ENCODE peak calls at places on chromosomes 11 and 22, in four cellular contexts. R is GM12878, I is heart left ventricle, O is gastrocnemius medialis. J is an unnamed sample. For H3K36me3, the result is how much of the 10 kb centered on the place peaks cover.

GRCh38 chr22:48152916-48153315 is 1390.5 kb downstream of the TBC1D22A start:
- DNase-seq in R (no peak), I (no peak), O (no peak), J (no peak)

GRCh38 chr22:26579331-26579886 is 10.5 kb downstream of the TPST2 start:
- DNase-seq in R (peak), I (no peak), O (no peak), J (peak)

GRCh38 chr22:26828311-26828710 is 170.9 kb downstream of the MIAT start:
- DNase-seq in R (no peak), I (no peak), O (no peak), J (no peak)

GRCh38 chr11:120295110-120295509 is 30.0 kb upstream of the TLCD5 start:
- DNase-seq in R (no peak), I (no peak), O (no peak), J (no peak)

GRCh38 chr11:75673977-75674582 is 5.2 kb upstream of the MAP6 start:
- DNase-seq in R (no peak), I (no peak), O (no peak), J (no peak)

GRCh38 chr11:28243057-28243456 is 134.9 kb downstream of the METTL15 start:
- DNase-seq in R (no peak), I (no peak), O (no peak), J (no peak)

GRCh38 chr11:10208045-10208674 is 85.9 kb downstream of the SBF2 start:
- DNase-seq in R (peak), I (no peak), O (no peak), J (no peak)

GRCh38 chr11:13962562-13963168 is at the start of gene SPON1:
- DNase-seq in R (no peak), I (peak), O (no peak), J (peak)

DNA sequence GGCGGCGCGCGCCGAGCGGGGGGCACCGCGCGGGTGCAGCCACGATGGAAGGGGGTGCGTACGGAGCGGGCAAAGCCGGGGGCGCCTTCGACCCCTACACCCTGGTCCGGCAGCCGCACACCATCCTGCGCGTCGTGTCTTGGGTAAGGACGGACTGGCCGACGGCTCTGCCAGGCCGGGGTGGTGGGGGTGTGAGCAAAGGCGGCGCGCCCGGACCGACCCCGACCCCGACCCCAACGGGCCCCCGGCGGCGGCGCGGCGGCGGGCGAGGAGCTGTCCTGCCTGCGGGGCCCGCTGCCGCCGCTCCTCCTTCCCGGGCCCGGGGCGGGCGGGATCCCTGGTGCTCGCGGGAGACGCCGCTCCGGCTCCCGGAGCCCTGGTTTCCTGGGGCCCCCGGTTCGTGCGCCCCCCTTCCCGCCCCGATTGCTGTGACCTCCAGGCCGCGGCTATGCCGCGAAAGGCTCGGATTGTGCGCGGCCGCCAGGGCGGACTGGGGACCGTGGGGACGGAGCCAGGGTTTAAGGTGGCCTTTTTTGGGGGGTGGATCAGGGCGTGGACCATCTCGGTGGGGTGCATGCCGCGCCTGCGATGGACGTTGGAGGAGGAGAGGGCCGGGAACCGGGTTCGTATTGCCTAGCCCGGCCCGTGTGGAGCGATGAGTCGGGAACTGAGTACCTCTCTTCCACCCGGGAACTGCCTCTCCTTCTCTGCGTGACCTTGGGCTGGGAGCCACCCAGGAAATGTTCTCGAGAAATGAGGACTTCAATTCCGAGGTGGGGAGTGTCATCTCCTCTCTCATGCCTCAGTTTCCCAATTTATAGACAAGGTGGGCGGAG is at the start of gene SYNGR1:
- DNase-seq in R (no peak), I (peak), O (no peak), J (no peak)
- TF ChIP-seq CTCF in R (no peak), I (no peak), O (no peak), J (no peak)

GRCh38 chr11:27191061-27191460 is 150.4 kb downstream of the BBOX1 start:
- DNase-seq in R (no peak), I (no peak), O (no peak), J (no peak)

GRCh38 chr11:27187848-27188621 is 147.4 kb downstream of the BBOX1 start:
- DNase-seq in R (no peak), I (no peak), O (no peak), J (no peak)

GRCh38 chr11:27183672-27184457 is 143.2 kb downstream of the BBOX1 start:
- DNase-seq in R (peak), I (peak), O (no peak), J (no peak)

GRCh38 chr11:27184458-27185312 is 144.1 kb downstream of the BBOX1 start:
- DNase-seq in R (no peak), I (no peak), O (no peak), J (no peak)

DNA sequence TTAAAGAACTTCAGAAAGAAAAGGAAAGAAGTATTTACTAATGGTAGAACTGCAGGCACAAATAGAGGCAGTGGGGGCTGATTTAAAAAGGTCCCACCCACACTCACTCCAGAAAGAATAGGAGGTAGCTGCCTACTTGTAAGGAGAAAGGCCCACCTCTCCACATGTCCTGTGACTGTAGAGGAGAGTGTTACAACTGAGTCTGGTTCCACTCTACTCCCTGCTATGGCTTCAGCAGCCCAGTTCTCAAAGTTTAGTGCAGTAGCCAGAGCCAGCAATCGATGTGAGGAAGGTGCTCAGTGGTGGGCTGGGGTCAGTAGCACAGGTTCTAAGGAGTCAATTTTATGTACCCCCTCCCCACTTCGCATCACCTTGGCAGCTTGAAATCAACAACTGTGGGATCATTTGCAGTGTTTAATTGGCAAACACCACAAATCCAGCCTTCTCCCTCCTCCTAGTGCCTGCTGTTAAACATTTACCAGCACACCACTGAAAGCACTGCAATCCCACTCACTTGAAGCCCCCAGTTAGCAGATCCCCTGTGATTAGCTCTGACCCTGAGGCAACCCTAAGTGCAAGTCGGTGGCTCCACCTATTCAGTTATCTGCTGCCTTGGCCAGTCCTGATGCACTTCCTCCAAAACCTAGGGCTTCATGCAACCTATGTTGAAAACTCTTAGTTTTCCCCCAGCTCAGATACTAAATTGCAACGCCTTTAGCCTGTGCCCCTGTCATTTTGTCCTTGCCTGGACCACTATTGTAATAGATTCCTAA is 146.6 kb downstream of the BBOX1 start:
- DNase-seq in R (no peak), I (no peak), O (no peak), J (no peak)
- H3K27ac ChIP-seq in R (no peak), I (no peak), O (no peak), J (no peak)

DNA sequence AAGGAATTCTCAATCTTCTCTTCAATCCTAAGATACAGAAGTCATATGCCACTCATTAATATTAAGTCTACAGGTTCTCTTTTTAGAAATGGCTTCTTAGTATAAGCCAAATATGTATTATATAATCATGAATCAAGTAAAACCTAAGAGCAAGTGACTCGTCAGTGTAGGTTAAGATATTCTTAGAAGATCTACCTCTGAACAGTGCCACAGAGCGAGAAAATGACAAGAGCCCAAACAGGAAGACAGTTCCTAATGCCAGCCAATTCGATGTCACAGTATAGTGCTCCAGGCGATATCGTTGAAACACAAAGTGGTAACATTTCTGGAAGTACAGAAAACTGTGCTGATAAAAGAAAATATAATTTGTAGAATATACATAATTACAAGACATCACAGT is 33.3 kb downstream of the ALG9 start:
- DNase-seq in R (no peak), I (no peak), O (no peak), J (no peak)
- H3K36me3 ChIP-seq in R (under half), I (half or more), O (under half), J (under half)

GRCh38 chr11:107858217-107859070 is at the start of gene SLC35F2:
- DNase-seq in R (peak), I (peak), O (no peak), J (peak)
- TF ChIP-seq CTCF in R (peak), I (no peak), O (no peak), J (no peak)

DNA sequence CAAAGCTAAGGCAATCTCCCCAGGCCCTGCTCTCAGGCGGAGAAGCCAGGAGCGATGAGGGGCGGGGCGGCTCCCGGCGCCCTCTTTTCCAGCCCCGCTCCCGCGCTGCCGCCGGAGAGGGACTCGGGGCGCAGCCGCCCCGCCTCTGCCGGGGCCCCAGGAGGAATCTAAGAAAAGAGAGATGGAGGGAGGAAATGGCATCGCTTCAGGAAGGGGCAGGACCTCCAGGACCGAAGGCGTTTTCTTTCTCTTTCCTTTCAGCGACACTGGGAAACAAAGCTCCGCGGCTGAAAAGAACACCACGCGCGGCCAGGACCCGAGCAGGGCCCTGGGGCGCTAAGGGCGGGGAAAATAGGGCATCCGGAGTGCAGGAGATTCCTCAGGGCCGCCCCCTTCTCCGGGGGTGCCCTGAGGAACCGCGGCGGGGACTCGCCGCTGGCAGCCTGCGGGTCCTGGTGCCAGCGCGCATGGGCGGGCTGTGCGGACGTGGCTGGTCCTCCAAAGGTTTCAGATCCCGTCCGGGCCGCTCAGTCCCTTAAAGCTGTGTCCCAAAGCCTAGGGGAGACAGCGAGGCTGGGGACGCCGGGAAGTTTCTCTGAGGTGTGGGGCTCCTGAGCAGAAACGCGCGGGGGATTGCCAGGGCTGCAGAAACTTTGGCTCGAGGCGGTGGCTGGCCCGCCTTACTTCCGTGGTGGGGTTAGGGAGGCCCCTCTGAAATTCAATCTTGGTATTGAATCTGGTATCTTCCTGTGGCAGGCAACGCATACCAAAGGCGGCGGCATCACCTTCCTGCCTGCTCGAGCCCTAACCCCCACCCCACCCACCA is 2.8 kb upstream of the BSX start:
- DNase-seq in R (no peak), I (no peak), O (no peak), J (no peak)
- H3K27ac ChIP-seq in R (no peak), I (no peak), O (no peak), J (no peak)

DNA sequence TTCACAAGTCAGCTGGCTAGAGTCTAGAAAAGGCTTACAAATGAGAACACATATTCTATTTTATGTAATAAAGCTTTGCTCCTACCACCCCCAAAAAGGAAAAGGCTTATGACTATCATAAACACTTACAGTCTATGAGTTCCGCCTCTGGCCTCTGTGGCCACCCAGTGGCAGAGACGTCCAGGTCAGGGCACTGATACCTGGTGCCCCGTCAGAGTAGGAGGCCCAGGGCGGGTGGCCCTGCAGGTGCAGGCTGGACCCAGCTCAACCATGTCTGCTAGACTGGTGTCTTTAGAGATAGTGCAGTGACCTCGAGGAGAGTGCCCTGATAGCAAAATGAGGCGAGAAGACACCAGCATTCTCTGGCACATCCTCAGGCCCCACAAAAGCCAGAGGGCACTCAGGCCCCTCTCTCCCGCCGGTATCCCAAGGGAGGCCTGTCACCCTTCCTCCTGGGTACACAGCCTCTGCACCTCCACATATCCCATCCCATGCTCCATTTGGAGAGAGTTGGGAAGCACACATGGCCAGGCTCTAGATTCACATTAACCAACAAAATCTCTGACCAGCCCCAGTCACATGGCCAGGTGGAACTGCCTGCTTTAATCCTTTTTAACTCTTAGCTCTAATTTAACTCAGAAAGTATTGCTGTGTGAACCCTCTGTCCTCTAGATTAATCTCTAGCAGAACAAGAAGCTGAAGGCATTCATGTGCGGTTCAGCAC is 27.3 kb upstream of the SERPIND1 start:
- DNase-seq in R (no peak), I (no peak), O (no peak), J (no peak)
- H3K36me3 ChIP-seq in R (under half), I (half or more), O (under half), J (half or more)

GRCh38 chr22:19290400-19291217 is 910 bp downstream of the CLTCL1 start:
- DNase-seq in R (no peak), I (no peak), O (peak), J (no peak)

GRCh38 chr22:19291218-19291579 is 320 bp downstream of the CLTCL1 start:
- DNase-seq in R (no peak), I (peak), O (peak), J (peak)

GRCh38 chr22:19289475-19290161 is 1.9 kb downstream of the CLTCL1 start:
- DNase-seq in R (no peak), I (no peak), O (no peak), J (no peak)

GRCh38 chr22:19291580-19292261 is at the start of gene CLTCL1:
- DNase-seq in R (peak), I (peak), O (peak), J (peak)

GRCh38 chr22:19292262-19293230 is 1.0 kb upstream of the CLTCL1 start:
- DNase-seq in R (no peak), I (no peak), O (peak), J (peak)
- TF ChIP-seq CTCF in R (no peak), I (no peak), O (no peak), J (no peak)

GRCh38 chr11:67630943-67631331 is 1.2 kb upstream of the NUDT8 start:
- DNase-seq in R (no peak), I (no peak), O (no peak), J (no peak)
- H3K27ac ChIP-seq in R (peak), I (peak), O (peak), J (peak)